ENCODE peak calls at places on chromosome 9, in seven cellular contexts. B, G, T, O, E, C and R are unnamed samples.

GRCh38 chr9:3088166-3088702 is 244.3 kb upstream of the PUM3 start:
- DNase-seq in B (no peak), G (no peak), T (no peak), O (no peak), E (no peak), C (no peak), R (no peak)

GRCh38 chr9:113355197-113355596 is 5.9 kb downstream of the BSPRY start:
- DNase-seq in B (no peak), G (no peak), T (no peak), O (peak), E (peak), C (no peak), R (no peak)

GRCh38 chr9:117028103-117028858 is 341.2 kb downstream of the TRIM32 start:
- DNase-seq in B (no peak), G (no peak), T (no peak), O (no peak), E (no peak), C (no peak), R (no peak)

GRCh38 chr9:22044583-22044982 is 35.5 kb upstream of the CDKN2B start:
- DNase-seq in B (no peak), G (no peak), T (no peak), O (no peak), E (no peak), C (no peak), R (no peak)

GRCh38 chr9:106287108-106287631 is 575.8 kb upstream of the ZNF462 start:
- DNase-seq in B (no peak), G (no peak), T (no peak), O (no peak), E (peak), C (no peak), R (no peak)

GRCh38 chr9:20702565-20702964 is 18.5 kb downstream of the FOCAD start:
- DNase-seq in B (no peak), G (no peak), T (no peak), O (no peak), E (no peak), C (no peak), R (no peak)

GRCh38 chr9:92180669-92181181 is 65.5 kb upstream of the SPTLC1 start:
- DNase-seq in B (no peak), G (no peak), T (no peak), O (peak), E (peak), C (no peak), R (peak)

GRCh38 chr9:29966247-29966646 is 2393.0 kb upstream of the C9orf72 start:
- DNase-seq in B (no peak), G (no peak), T (no peak), O (no peak), E (no peak), C (no peak), R (no peak)

GRCh38 chr9:79012561-79012960 is 559.2 kb upstream of the TLE4 start:
- DNase-seq in B (no peak), G (no peak), T (no peak), O (no peak), E (peak), C (no peak), R (no peak)

GRCh38 chr9:2017209-2017458 is 2.0 kb downstream of the SMARCA2 start:
- DNase-seq in B (no peak), G (no peak), T (no peak), O (peak), E (peak), C (no peak), R (no peak)

GRCh38 chr9:87557996-87558395 is 60.3 kb downstream of the DAPK1 start:
- DNase-seq in B (no peak), G (no peak), T (no peak), O (no peak), E (no peak), C (no peak), R (no peak)

GRCh38 chr9:36332006-36332405 is 68.1 kb downstream of the RNF38 start:
- DNase-seq in B (no peak), G (no peak), T (no peak), O (no peak), E (no peak), C (no peak), R (no peak)

GRCh38 chr9:84970432-84970831 is 300.9 kb downstream of the NTRK2 start:
- DNase-seq in B (peak), G (no peak), T (no peak), O (no peak), E (no peak), C (no peak), R (no peak)

GRCh38 chr9:88458716-88459115 is 70.5 kb downstream of the SPIN1 start:
- DNase-seq in B (no peak), G (no peak), T (no peak), O (no peak), E (no peak), C (no peak), R (no peak)

GRCh38 chr9:134364391-134365114 is 38.3 kb downstream of the RXRA start:
- DNase-seq in B (no peak), G (no peak), T (no peak), O (no peak), E (no peak), C (no peak), R (no peak)

GRCh38 chr9:93259490-93260289 is 75.8 kb downstream of the WNK2 start:
- DNase-seq in B (no peak), G (no peak), T (peak), O (no peak), E (no peak), C (peak), R (no peak)

GRCh38 chr9:121902483-121903135 is 190.5 kb downstream of the TTLL11 start:
- DNase-seq in B (no peak), G (no peak), T (no peak), O (no peak), E (no peak), C (no peak), R (peak)

GRCh38 chr9:16828335-16829281 is 41.9 kb downstream of the BNC2 start:
- DNase-seq in B (no peak), G (no peak), T (peak), O (no peak), E (no peak), C (peak), R (no peak)

GRCh38 chr9:96166981-96167380 is 135.0 kb downstream of the HSD17B3 start:
- DNase-seq in B (no peak), G (no peak), T (no peak), O (no peak), E (no peak), C (no peak), R (no peak)

DNA sequence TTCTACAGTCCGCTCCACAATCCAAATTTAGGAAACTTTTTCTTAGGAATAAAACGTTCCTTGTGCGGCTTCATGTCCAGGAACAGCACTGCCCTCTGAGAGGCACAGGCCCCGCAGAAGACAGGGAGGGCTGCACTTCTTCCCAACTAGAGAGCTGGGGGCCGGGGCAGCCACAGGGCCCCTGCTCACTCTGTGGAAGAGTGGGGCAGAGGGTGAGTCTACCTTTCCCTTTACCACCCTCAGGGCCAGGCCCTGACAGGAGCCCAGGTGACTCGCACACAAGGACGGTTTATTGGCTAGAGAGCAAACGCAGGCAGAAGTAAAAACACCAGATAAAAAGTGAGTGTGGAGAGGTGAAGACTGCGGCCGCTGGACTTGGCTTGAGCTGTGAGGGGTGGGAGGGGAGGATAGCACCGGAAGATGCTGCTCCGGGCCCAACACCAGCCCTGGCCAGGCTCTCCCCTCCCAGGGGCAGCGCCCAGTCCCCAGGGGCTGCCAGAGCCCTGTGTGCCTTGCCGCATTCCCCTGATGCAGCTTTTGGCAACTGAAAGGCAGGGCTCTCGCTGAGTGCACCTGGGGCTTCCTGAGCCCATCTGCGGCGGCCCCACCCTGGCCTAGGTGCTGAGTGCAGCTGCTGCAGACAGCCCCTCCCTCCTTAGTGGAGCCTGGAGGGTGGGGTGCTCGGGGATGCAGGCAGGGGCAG is 20.2 kb downstream of the SH3GLB2 start:
- DNase-seq in B (no peak), G (no peak), T (peak), O (no peak), E (no peak), C (no peak), R (no peak)
- H3K27ac ChIP-seq in B (no peak), G (no peak), T (no peak), O (no peak), E (no peak), C (peak), R (peak)

GRCh38 chr9:95070549-95071021 is 246.9 kb downstream of the FANCC start:
- DNase-seq in B (no peak), G (no peak), T (peak), O (no peak), E (no peak), C (no peak), R (no peak)
- H3K4me3 ChIP-seq in B (no peak), G (no peak), T (no peak), O (no peak), E (no peak), C (no peak), R (peak)

GRCh38 chr9:94885854-94886447 is 159.5 kb downstream of the AOPEP start:
- DNase-seq in B (no peak), G (no peak), T (no peak), O (no peak), E (no peak), C (no peak), R (no peak)
- H3K27ac ChIP-seq in B (peak), G (no peak), T (no peak), O (no peak), E (no peak), C (peak), R (no peak)

DNA sequence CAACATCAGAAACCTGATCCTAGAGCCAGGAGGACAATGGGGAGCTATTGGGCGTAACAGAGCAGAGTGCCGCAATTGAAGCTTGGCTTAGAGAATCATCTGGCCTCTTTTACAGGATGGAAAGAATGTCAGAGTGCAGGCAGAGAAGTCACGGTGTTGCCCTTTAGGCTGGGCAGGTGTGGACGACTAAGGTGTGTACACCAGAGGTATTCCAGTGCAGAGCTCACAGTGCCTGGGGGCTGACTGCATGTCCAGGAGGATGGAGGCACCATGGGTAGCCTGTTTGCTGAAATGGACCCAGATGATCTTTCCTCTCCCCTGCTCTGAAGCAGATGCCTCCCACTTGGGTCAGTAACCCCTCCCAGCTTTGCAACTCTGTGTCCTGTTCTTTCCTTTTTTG is 48.9 kb upstream of the TBC1D2 start:
- DNase-seq in B (no peak), G (no peak), T (peak), O (no peak), E (no peak), C (no peak), R (no peak)
- H3K4me3 ChIP-seq in B (no peak), G (no peak), T (no peak), O (no peak), E (no peak), C (no peak), R (no peak)

GRCh38 chr9:13823021-13823420 is 490.9 kb downstream of the NFIB start:
- DNase-seq in B (no peak), G (no peak), T (no peak), O (no peak), E (no peak), C (no peak), R (no peak)
- H3K27ac ChIP-seq in B (no peak), G (no peak), T (no peak), O (no peak), E (no peak), C (no peak), R (no peak)

DNA sequence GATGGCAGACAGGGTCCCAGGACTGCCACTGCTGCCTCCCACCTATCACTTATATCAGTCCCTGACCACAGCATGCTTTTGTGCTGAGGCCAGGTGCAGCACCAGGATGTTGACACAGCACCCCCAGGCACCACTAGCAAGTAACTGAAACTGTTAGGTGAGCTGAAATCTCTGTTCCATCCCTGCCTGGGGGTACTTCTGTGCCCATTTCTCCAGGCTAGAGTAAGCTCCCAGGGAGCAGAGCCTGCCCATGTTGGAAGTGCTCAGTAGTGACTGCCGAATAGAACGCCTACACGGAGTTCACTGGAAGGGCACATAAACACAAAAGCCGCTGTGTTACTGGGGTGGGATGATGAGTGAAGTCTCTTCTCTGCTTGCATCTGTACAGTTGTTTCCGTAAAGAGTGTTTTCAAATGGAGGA is 42.9 kb downstream of the POLR1E start:
- DNase-seq in B (no peak), G (no peak), T (no peak), O (no peak), E (no peak), C (no peak), R (no peak)
- H3K4me3 ChIP-seq in B (no peak), G (peak), T (no peak), O (no peak), E (no peak), C (no peak), R (no peak)

GRCh38 chr9:110578575-110578895 is 1.0 kb downstream of the SVEP1 start:
- DNase-seq in B (no peak), G (no peak), T (no peak), O (no peak), E (no peak), C (no peak), R (no peak)
- H3K27ac ChIP-seq in B (peak), G (no peak), T (no peak), O (no peak), E (no peak), C (peak), R (peak)

GRCh38 chr9:137382444-137382727 is 40.6 kb downstream of the EXD3 start:
- DNase-seq in B (no peak), G (no peak), T (no peak), O (no peak), E (no peak), C (no peak), R (no peak)

GRCh38 chr9:137380171-137380570 is 42.8 kb downstream of the EXD3 start:
- DNase-seq in B (no peak), G (no peak), T (no peak), O (no peak), E (no peak), C (no peak), R (no peak)

GRCh38 chr9:137381501-137382443 is 41.2 kb downstream of the EXD3 start:
- DNase-seq in B (no peak), G (no peak), T (peak), O (no peak), E (no peak), C (no peak), R (no peak)

GRCh38 chr9:137380606-137381005 is 42.4 kb downstream of the EXD3 start:
- DNase-seq in B (no peak), G (no peak), T (peak), O (no peak), E (no peak), C (no peak), R (no peak)

DNA sequence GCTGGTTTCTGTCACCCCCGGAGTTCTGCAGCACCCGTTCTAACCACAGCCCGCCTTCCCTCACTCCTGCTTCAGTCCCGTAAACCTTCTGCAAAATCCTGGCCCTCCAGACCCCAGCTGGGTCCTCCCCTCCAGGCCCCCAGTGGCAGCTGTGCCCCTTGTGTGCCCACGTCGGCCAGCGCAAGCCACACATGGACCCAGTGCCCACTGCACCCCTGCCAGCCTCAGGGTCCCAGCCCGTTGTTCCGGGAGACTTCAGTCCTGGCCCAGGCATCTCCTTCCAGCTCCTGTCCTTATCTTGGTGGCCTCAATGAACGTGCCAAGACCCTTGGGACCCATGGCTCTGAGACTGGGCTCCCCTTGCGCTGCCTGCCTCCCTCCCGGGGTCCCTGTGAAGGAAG is 43.2 kb downstream of the EXD3 start:
- DNase-seq in B (no peak), G (no peak), T (peak), O (no peak), E (no peak), C (no peak), R (no peak)
- H3K4me3 ChIP-seq in B (no peak), G (no peak), T (no peak), O (no peak), E (no peak), C (no peak), R (no peak)

GRCh38 chr9:123438321-123438720 is 82.3 kb downstream of the CRB2 start:
- DNase-seq in B (no peak), G (no peak), T (no peak), O (no peak), E (no peak), C (no peak), R (no peak)
- H3K27ac ChIP-seq in B (no peak), G (no peak), T (no peak), O (no peak), E (no peak), C (no peak), R (no peak)